ENCODE peak calls at places on chromosomes 4 and X, in seven cellular contexts. F is neural progenitor cell; C is PC-3; I is BE2C; S is heart right ventricle; O is cardiac muscle cell; B is naive thymus-derived CD4-positive, alpha-beta T cell. K is an unnamed sample. For H3K4me1, the result is how much of the 10 kb centered on the place peaks cover.

GRCh38 chr4:47528651-47529050 is 43.6 kb downstream of the ATP10D start:
- DNase-seq in C (no peak), O (no peak), I (no peak), B (no peak), S (no peak), F (no peak), K (peak)

GRCh38 chr4:23373269-23373668 is 516.6 kb downstream of the PPARGC1A start:
- DNase-seq in C (peak), S (peak), B (no peak), I (no peak), F (no peak), O (peak), K (no peak)

GRCh38 chr4:40842725-40843401 is 93.1 kb downstream of the NSUN7 start:
- DNase-seq in B (no peak), O (no peak), C (no peak), I (no peak), S (no peak), F (peak), K (no peak)

GRCh38 chrX:103585421-103586313 is at the start of gene TCEAL4:
- DNase-seq in S (peak), O (peak), C (peak), I (peak), B (peak), F (peak), K (peak)

GRCh38 chr4:3346146-3346545 is 53.3 kb downstream of the RGS12 start:
- DNase-seq in B (peak), C (peak), F (peak), I (peak), S (peak), O (peak), K (peak)

GRCh38 chrX:56797966-56798711 is 69.1 kb downstream of the NBDY start:
- DNase-seq in S (no peak), I (peak), B (no peak), O (no peak), C (no peak), F (no peak), K (peak)

GRCh38 chrX:49000640-49001039 is 1.4 kb downstream of the GRIPAP1 start:
- DNase-seq in F (no peak), I (no peak), C (no peak), B (no peak), S (no peak), O (no peak), K (no peak)

GRCh38 chrX:3066555-3066954 is 25.3 kb downstream of the ARSF start:
- DNase-seq in O (no peak), B (no peak), S (peak), F (peak), I (peak), C (no peak), K (no peak)

GRCh38 chrX:16558489-16558888 is 91.5 kb upstream of the S100G start:
- DNase-seq in F (no peak), C (no peak), I (no peak), O (no peak), S (no peak), B (no peak), K (no peak)

GRCh38 chrX:100662791-100663190 is 18.8 kb downstream of the SRPX2 start:
- DNase-seq in F (no peak), S (no peak), B (no peak), O (no peak), C (no peak), I (no peak), K (no peak)

GRCh38 chr4:69617083-69617694 is 22.3 kb downstream of the UGT2A2 start:
- DNase-seq in B (no peak), C (peak), O (peak), F (peak), I (no peak), S (no peak), K (peak)

GRCh38 chr4:7381221-7381889 is 53.4 kb downstream of the PSAPL1 start:
- DNase-seq in C (no peak), S (no peak), B (no peak), I (no peak), F (no peak), O (no peak), K (no peak)

GRCh38 chr4:53355919-53356521 is 9.8 kb downstream of the SCFD2 start:
- DNase-seq in B (no peak), O (no peak), I (no peak), F (no peak), S (no peak), C (peak), K (no peak)

GRCh38 chr4:88040707-88041106 is 33.3 kb downstream of the PKD2 start:
- DNase-seq in C (no peak), F (no peak), I (no peak), S (no peak), O (no peak), B (no peak), K (no peak)

GRCh38 chr4:112938461-112939058 is 110.9 kb upstream of the ANK2 start:
- DNase-seq in F (peak), B (no peak), O (peak), S (no peak), C (peak), I (no peak), K (peak)

GRCh38 chr4:78267790-78268189 is 210.7 kb downstream of the FRAS1 start:
- DNase-seq in I (no peak), B (no peak), S (no peak), O (no peak), C (no peak), F (no peak), K (no peak)

GRCh38 chr4:106126062-106126461 is 189.9 kb downstream of the TBCK start:
- DNase-seq in B (no peak), I (no peak), S (no peak), F (no peak), O (no peak), C (no peak), K (no peak)

GRCh38 chrX:40552768-40553167 is 28.0 kb upstream of the ATP6AP2 start:
- DNase-seq in B (no peak), C (peak), O (no peak), F (peak), I (no peak), S (no peak), K (peak)

GRCh38 chr4:175346381-175346780 is 428.2 kb downstream of the ADAM29 start:
- DNase-seq in F (no peak), I (no peak), S (no peak), O (no peak), B (no peak), C (peak), K (peak)

GRCh38 chr4:175350246-175350645 is 432.1 kb downstream of the ADAM29 start:
- DNase-seq in F (no peak), B (no peak), I (no peak), C (no peak), O (no peak), S (no peak), K (no peak)

GRCh38 chr4:175351473-175351872 is 433.3 kb downstream of the ADAM29 start:
- DNase-seq in C (no peak), B (no peak), O (no peak), S (no peak), I (no peak), F (no peak), K (no peak)
- H3K4me3 ChIP-seq in C (no peak), B (no peak), O (no peak), S (no peak), I (no peak), F (no peak), K (no peak)

DNA sequence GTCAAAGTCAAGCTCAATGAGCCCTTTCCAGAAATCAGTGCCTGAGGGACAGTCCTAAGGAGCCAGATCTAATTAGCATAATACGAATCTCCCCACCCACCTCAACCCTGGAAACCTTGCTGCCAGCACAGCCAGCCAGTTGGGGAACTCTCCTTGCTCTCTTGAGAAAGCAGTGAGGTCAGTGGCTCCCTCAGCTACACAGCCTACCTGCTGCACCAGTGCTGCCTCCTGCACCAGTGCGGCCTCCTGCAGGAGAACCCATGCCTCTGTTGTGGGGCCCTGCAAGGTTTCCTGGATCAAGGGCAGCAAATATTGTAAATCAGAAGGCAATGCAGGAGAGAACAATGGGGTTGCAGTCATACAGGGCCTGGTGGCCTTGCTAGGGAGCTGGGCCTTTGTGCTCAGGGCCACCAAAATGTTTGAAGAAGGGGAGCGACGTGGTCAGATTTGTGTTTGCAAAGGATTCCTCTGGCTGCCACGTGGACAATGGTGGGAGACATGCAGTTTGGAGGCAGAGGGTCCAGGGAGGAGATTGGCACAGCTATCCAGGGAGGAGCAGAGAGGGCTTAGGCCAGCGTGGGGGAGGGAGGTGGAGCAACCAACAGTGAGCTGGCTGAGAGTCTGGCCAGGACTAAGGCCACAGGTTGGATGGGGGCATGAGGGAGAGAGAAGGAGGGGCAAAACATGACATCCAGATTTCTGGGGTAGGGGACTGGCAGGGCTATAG is 124.3 kb upstream of the MAMLD1 start:
- DNase-seq in B (no peak), I (no peak), F (no peak), S (no peak), C (no peak), O (no peak), K (no peak)
- H3K4me1 ChIP-seq in B (under half), I (under half), F (under half), S (under half), C (under half), O (under half), K (under half)

DNA sequence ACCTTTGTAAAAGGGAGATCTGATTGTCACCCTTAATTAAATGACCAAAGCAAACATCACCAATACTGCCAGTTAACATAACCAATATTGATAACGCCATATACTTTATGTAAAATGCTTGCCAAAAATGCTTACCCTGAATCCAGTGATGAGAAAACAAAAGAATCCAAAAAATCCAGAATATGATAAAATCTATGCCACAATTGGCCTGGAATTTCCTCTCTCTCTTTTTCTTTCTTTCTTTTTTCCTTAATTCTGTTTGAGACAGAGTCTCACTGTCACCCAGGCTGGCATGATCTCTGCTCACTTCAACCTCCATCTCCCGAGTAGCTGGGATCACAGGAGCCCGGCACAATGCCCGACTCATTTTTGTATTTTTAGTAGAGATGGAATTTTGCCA is 9.8 kb upstream of the SLC7A11 start:
- DNase-seq in I (no peak), O (no peak), C (no peak), F (no peak), B (no peak), S (no peak), K (no peak)
- H3K4me3 ChIP-seq in I (no peak), O (no peak), C (no peak), F (no peak), B (no peak), S (no peak), K (no peak)

GRCh38 chrX:10631416-10632145 is 11.2 kb upstream of the MID1 start:
- DNase-seq in B (no peak), S (no peak), O (no peak), I (no peak), C (peak), F (no peak), K (no peak)

GRCh38 chrX:10636337-10636736 is 16.0 kb upstream of the MID1 start:
- DNase-seq in C (peak), B (no peak), F (peak), I (peak), S (peak), O (peak), K (peak)

GRCh38 chrX:10636851-10637250 is 16.5 kb upstream of the MID1 start:
- DNase-seq in I (no peak), S (no peak), B (no peak), C (no peak), O (no peak), F (no peak), K (peak)

GRCh38 chrX:10634681-10635161 is 14.3 kb upstream of the MID1 start:
- DNase-seq in I (peak), S (no peak), B (no peak), F (no peak), C (peak), O (no peak), K (peak)

DNA sequence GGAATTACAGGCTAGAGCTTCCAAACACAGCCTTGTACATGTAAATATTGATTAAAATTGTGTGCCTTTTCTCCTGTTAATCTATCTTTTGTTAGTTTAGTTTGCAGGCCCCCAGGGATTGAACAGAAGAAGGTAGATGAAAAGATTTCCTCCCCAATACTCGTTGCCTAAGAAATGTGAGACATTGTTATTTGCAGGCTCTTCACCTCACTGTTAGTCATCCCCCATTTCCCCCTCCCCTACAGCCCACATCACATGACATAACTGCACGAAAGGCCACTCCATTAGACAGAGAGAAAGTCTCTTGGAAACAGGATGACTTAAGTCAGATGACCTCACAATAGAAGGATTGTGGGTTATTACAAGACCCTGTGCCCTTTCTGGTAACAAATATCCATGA is 13.3 kb upstream of the MID1 start:
- DNase-seq in I (peak), S (peak), B (no peak), F (no peak), C (peak), O (no peak), K (peak)
- H3K4me1 ChIP-seq in I (under half), S (under half), B (under half), F (under half), C (half or more), O (under half), K (under half)

GRCh38 chr4:24980064-24980690 is 50.6 kb downstream of the LGI2 start:
- DNase-seq in B (peak), I (peak), O (peak), C (peak), S (peak), F (peak), K (peak)
- H3K4me3 ChIP-seq in B (no peak), I (no peak), O (no peak), C (no peak), S (no peak), F (no peak), K (peak)

GRCh38 chr4:184439386-184439785 is 35.0 kb downstream of the IRF2 start:
- DNase-seq in C (no peak), B (no peak), F (no peak), O (no peak), I (no peak), S (no peak), K (no peak)
- H3K4me1 ChIP-seq in C (under half), B (under half), F (under half), O (under half), I (under half), S (half or more), K (under half)

GRCh38 chr4:86940176-86940575 is 5.4 kb downstream of the AFF1 start:
- DNase-seq in F (no peak), B (no peak), O (no peak), C (no peak), I (no peak), S (no peak), K (peak)
- H3K4me3 ChIP-seq in F (no peak), B (no peak), O (no peak), C (no peak), I (no peak), S (no peak), K (peak)

DNA sequence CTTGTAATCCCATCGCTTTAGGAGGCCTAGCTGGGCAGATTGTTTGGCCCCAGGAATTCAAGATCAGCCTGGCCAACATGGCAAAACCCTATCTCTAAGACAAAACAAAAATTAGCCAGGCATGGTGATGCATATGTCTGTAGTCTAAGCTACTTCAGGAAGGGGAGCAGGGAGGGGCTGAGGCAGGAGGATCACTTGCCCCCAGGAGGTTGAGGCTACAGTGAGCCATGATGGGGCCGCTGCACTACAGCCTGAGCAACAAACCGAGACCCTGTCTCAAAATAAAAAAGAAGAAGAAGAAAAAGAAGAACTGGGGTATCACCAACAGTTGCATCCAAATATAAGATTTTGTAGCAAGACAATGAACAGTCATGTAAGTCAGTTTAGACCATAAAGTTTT is 47.3 kb upstream of the NFKB1 start:
- DNase-seq in C (no peak), S (no peak), O (no peak), I (no peak), B (no peak), F (no peak), K (no peak)
- H3K4me1 ChIP-seq in C (under half), S (under half), O (under half), I (under half), B (under half), F (under half), K (under half)

K was measured in adipocyte.